ENCODE peak calls at places on chromosomes 12 and 14, in nine cellular contexts. C is uterus, T is left ventricle myocardium inferior, F is breast epithelium, M is right atrium auricular region, B is neural progenitor cell, S is cardiac muscle cell, W is psoas muscle, I is upper lobe of left lung. X is an unnamed sample. For H3K4me1 and H3K27me3, the result is how much of the 10 kb centered on the place peaks cover.

GRCh38 chr12:126464157-126464556 is 1398.9 kb downstream of the AACS start:
- DNase-seq in M (no peak), S (peak), C (no peak), B (no peak), F (no peak), I (no peak), T (no peak), W (no peak), X (no peak)

GRCh38 chr12:111638576-111638975 is 39.5 kb upstream of the ATXN2 start:
- DNase-seq in W (no peak), F (no peak), M (no peak), B (no peak), S (peak), C (no peak), I (no peak), T (no peak), X (no peak)

GRCh38 chr14:69719501-69719951 is 47.4 kb upstream of the SRSF5 start:
- DNase-seq in F (peak), M (peak), W (no peak), C (peak), I (peak), T (peak), S (peak), B (peak), X (no peak)

GRCh38 chr14:73630009-73630780 is 14.6 kb upstream of the DNAL1 start:
- DNase-seq in W (no peak), I (no peak), C (no peak), M (no peak), F (no peak), B (no peak), S (no peak), T (no peak), X (no peak)

GRCh38 chr14:64755661-64756265 is 51.5 kb downstream of the PLEKHG3 start:
- DNase-seq in S (no peak), M (no peak), F (no peak), C (no peak), I (no peak), W (no peak), T (no peak), B (no peak), X (peak)

GRCh38 chr12:40691913-40692616 is at the start of gene CNTN1:
- DNase-seq in M (no peak), I (no peak), T (peak), C (peak), S (peak), W (peak), B (peak), F (peak), X (no peak)

GRCh38 chr14:101200008-101200649 is 296.6 kb upstream of the RTL1 start:
- DNase-seq in B (no peak), W (peak), C (peak), S (no peak), I (no peak), M (peak), T (no peak), F (no peak), X (no peak)

GRCh38 chr14:61570188-61570960 is 124.9 kb upstream of the HIF1A start:
- DNase-seq in T (no peak), S (peak), W (no peak), C (no peak), F (no peak), I (no peak), M (peak), B (no peak), X (no peak)

GRCh38 chr12:6961278-6961694 is 9.2 kb downstream of the PHB2 start:
- DNase-seq in W (peak), I (peak), C (peak), F (peak), S (peak), B (no peak), M (peak), T (peak), X (peak)

GRCh38 chr12:6367065-6367968 is 8.0 kb downstream of the SCNN1A start:
- DNase-seq in B (no peak), C (no peak), T (no peak), M (no peak), W (no peak), F (no peak), I (no peak), S (peak), X (peak)

GRCh38 chr14:69708586-69709169 is 58.3 kb upstream of the SRSF5 start:
- DNase-seq in W (no peak), S (no peak), C (no peak), B (peak), I (no peak), F (no peak), M (no peak), T (no peak), X (no peak)

GRCh38 chr12:89890191-89890590 is 181.6 kb upstream of the ATP2B1 start:
- DNase-seq in S (no peak), F (no peak), B (no peak), C (no peak), I (no peak), T (no peak), M (no peak), W (no peak), X (no peak)

GRCh38 chr12:63915105-63915830 is 70.8 kb downstream of the SRGAP1 start:
- DNase-seq in F (no peak), B (no peak), I (no peak), W (no peak), M (no peak), S (peak), C (no peak), T (no peak), X (no peak)

GRCh38 chr12:57149309-57149900 is 2.0 kb upstream of the LRP1-AS start:
- DNase-seq in M (peak), I (no peak), T (peak), S (peak), W (peak), B (no peak), C (peak), F (peak), X (no peak)

DNA sequence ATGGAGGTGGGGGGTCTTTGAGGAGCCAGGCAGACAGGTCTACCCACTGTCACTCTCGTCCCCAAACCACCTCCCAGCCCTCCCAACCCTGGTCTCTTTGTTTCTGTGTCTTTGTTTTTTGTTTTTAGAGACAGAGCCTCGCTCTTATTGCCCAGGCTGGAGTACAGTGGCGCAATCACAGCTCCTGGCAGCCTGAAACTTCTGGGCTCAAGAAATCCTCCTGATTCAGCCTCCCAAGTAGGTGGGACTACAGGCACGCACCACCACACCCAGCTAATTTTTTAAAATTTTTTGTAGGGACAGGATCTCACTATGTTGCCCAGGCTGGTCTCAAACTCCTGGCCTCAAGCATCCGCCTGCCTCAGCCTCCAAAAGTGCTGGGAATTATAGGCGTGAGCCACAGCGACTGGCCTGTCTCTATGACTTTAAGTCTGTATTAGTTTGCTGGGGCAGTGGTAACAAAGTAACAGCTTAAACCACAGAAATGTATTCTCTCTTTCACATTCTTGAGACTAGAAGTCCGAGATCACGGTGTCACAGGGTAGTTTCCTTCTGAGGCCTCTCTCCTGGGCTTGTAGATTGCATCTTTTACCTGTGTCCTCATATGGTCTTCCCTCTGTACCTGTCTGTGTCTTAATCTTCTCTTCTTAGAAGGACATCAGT is 26.1 kb downstream of the DTX1 start:
- DNase-seq in S (no peak), B (no peak), F (no peak), T (no peak), I (no peak), M (no peak), W (no peak), C (no peak), X (no peak)
- H3K4me1 ChIP-seq in S (under half), B (under half), F (under half), T (under half), I (under half), M (under half), W (under half), C (under half), X (under half)

GRCh38 chr12:127716181-127716580 is 550.8 kb upstream of the TMEM132C start:
- DNase-seq in T (no peak), I (no peak), W (no peak), F (no peak), M (no peak), B (no peak), S (no peak), C (no peak), X (no peak)
- H3K27me3 ChIP-seq in T (under half), I (under half), W (under half), F (under half), M (under half), B (under half), S (under half), C (under half), X (under half)

DNA sequence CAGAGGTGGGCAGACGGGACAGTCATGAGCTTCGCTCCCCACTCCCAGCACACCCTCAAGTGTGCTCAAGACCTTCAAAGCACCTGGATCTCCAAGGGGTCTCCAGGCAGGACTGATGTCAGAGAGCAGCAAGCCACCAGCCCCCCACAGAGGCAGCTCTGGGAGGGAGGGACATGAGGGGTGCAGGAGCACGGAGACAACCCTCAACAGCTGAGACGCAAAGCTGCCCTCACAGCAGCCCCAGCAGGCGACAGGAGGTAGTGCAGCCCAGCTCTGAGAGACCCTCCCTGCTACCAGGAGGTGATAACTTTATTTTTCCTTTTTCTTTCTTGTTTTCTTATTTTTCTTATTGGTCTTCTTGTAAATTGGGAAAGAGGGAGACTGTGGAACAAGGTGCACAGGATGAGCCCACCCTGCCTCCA is 17.9 kb downstream of the SIVA1 start:
- DNase-seq in C (no peak), F (no peak), S (no peak), I (no peak), M (no peak), B (no peak), W (no peak), T (no peak), X (no peak)
- TF ChIP-seq CTCF in C (no peak), F (peak), S (peak), I (no peak), M (no peak), B (peak), W (peak), T (peak), X (peak)

GRCh38 chr14:20658246-20658645 is 16.8 kb upstream of the OR6S1 start:
- DNase-seq in M (peak), T (no peak), B (no peak), S (no peak), F (no peak), W (no peak), C (no peak), I (no peak), X (no peak)

GRCh38 chr14:20659813-20660395 is 18.4 kb upstream of the OR6S1 start:
- DNase-seq in I (peak), C (no peak), W (peak), B (no peak), T (no peak), F (no peak), M (peak), S (no peak), X (no peak)

GRCh38 chr14:20662968-20663731 is 21.2 kb upstream of the RNASE4 start:
- DNase-seq in S (peak), F (peak), I (no peak), C (peak), M (peak), B (peak), W (peak), T (no peak), X (peak)

GRCh38 chr14:20657216-20658211 is 16.0 kb upstream of the OR6S1 start:
- DNase-seq in W (no peak), F (no peak), I (no peak), M (peak), S (no peak), B (peak), T (no peak), C (no peak), X (no peak)

DNA sequence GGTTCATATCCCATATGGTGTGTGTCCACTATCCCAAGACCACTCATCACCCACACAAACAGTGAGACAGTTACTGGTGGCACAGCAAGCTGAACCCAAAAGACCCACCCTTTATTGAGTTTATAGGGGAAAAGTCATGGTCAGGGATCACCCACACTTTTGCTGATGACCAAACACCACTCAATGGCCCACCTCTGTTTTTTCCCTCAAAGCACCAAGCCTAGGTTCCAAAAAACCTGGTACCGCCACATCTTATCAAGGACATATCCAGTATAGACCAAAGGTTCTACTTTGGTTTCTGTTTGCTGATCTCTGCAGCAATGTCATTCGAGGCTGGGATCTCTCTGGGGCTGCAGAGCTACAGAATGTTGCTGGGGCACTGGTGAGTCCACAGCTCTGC is 19.7 kb upstream of the OR6S1 start:
- DNase-seq in B (no peak), F (no peak), W (no peak), S (no peak), T (no peak), C (no peak), I (no peak), M (no peak), X (no peak)
- H3K4me1 ChIP-seq in B (under half), F (under half), W (under half), S (under half), T (under half), C (under half), I (under half), M (under half), X (under half)

GRCh38 chr14:104582649-104583048 is 3.1 kb downstream of the C14orf180 start:
- DNase-seq in M (peak), S (no peak), I (peak), W (peak), B (no peak), T (peak), C (peak), F (no peak), X (no peak)
- H3K27me3 ChIP-seq in M (under half), S (under half), I (under half), W (under half), B (under half), T (half or more), C (under half), F (under half), X (under half)

GRCh38 chr14:106518054-106518943 is 991.9 kb downstream of the TMEM121 start:
- DNase-seq in S (no peak), T (peak), F (no peak), B (no peak), C (no peak), M (no peak), I (no peak), W (peak), X (peak)
- TF ChIP-seq CTCF in S (no peak), T (no peak), F (no peak), B (no peak), C (no peak), M (no peak), I (peak), W (no peak), X (peak)

DNA sequence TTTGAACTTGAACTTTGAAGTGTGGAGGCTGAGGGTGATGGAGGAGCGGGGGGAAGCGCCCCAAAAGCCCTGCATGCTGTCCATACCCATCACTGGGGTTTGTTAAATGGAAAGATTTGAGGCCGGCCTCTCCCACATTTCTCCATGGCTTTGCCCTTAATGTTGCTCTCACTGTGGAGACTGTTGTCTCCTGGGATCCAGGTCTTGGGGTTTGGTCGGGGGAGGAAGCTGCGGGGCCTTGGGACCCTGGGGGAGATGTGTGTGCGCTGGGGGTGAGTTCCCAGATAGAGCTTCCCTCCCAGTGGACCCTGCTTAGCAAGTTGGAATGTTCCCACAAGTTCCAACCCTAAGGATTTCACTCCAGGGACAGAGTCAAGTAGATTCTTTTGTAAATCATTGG is 28.0 kb upstream of the LRTM2 start:
- DNase-seq in B (no peak), F (no peak), S (no peak), C (no peak), W (no peak), T (no peak), M (no peak), I (no peak), X (no peak)
- H3K4me1 ChIP-seq in B (under half), F (under half), S (under half), C (under half), W (under half), T (half or more), M (under half), I (under half), X (under half)